ENCODE peak calls at places on chromosome 20, in six cellular contexts. C, J, E, M, H and I are unnamed samples.

GRCh38 chr20:35870541-35871307 is 83.6 kb downstream of the SCAND1 start:
- DNase-seq in C (no peak), J (no peak), E (no peak), M (no peak), H (no peak), I (no peak)

GRCh38 chr20:4633780-4634179 is 87.9 kb upstream of the PRND start:
- DNase-seq in C (no peak), J (peak; percentile 81), E (no peak), M (peak; percentile 29), H (no peak), I (no peak)

GRCh38 chr20:54524849-54525248 is 49.5 kb downstream of the DOK5 start:
- DNase-seq in C (no peak), J (no peak), E (no peak), M (no peak), H (no peak), I (no peak)

GRCh38 chr20:52190437-52191131 is 995 bp downstream of the ZFP64 start:
- DNase-seq in C (peak; percentile 45), J (peak; percentile 17), E (peak; percentile 6), M (peak; percentile 46), H (no peak), I (peak; percentile 41)

GRCh38 chr20:48687097-48687800 is 140.6 kb downstream of the PREX1 start:
- DNase-seq in C (no peak), J (no peak), E (no peak), M (no peak), H (no peak), I (no peak)

GRCh38 chr20:40110241-40110910 is 578.7 kb downstream of the MAFB start:
- DNase-seq in C (no peak), J (no peak), E (no peak), M (no peak), H (no peak), I (no peak)

GRCh38 chr20:63129991-63130653 is 85.8 kb downstream of the YTHDF1 start:
- DNase-seq in C (peak; percentile 52), J (no peak), E (no peak), M (no peak), H (no peak), I (peak; percentile 31)

GRCh38 chr20:7829031-7829430 is 111.2 kb downstream of the HAO1 start:
- DNase-seq in C (no peak), J (no peak), E (no peak), M (no peak), H (no peak), I (no peak)

GRCh38 chr20:63268256-63268655 is 4.4 kb upstream of the ARFGAP1 start:
- DNase-seq in C (no peak), J (no peak), E (no peak), M (no peak), H (no peak), I (no peak)

GRCh38 chr20:63178445-63178818 is 37.5 kb downstream of the YTHDF1 start:
- DNase-seq in C (peak; percentile 93), J (no peak), E (no peak), M (no peak), H (no peak), I (peak; percentile 80)

GRCh38 chr20:19249515-19249914 is 37.1 kb downstream of the SLC24A3 start:
- DNase-seq in C (no peak), J (peak; percentile 22), E (no peak), M (no peak), H (no peak), I (no peak)

GRCh38 chr20:3431109-3431508 is 23.6 kb upstream of the DNAAF9 start:
- DNase-seq in C (no peak), J (no peak), E (no peak), M (no peak), H (no peak), I (no peak)

GRCh38 chr20:53161473-53161872 is 189.3 kb downstream of the TSHZ2 start:
- DNase-seq in C (no peak), J (no peak), E (no peak), M (no peak), H (no peak), I (no peak)

GRCh38 chr20:15642676-15643075 is 930.6 kb downstream of the KIF16B start:
- DNase-seq in C (no peak), J (peak; percentile 24), E (no peak), M (no peak), H (no peak), I (no peak)

GRCh38 chr20:34512266-34512954 is 3.8 kb upstream of the DYNLRB1 start:
- DNase-seq in C (no peak), J (peak; percentile 18), E (no peak), M (no peak), H (no peak), I (no peak)

GRCh38 chr20:57078101-57078500 is 188.3 kb downstream of the BMP7 start:
- DNase-seq in C (no peak), J (no peak), E (no peak), M (no peak), H (no peak), I (no peak)

GRCh38 chr20:22288957-22289356 is 295.4 kb downstream of the FOXA2 start:
- DNase-seq in C (no peak), J (no peak), E (no peak), M (no peak), H (no peak), I (no peak)

GRCh38 chr20:45410887-45411286 is 2.8 kb downstream of the DBNDD2 start:
- DNase-seq in C (no peak), J (no peak), E (no peak), M (no peak), H (no peak), I (no peak)

GRCh38 chr20:7926767-7927166 is 13.5 kb downstream of the HAO1 start:
- DNase-seq in C (peak; percentile 28), J (peak; percentile 57), E (peak; percentile 12), M (peak; percentile 38), H (no peak), I (no peak)

GRCh38 chr20:44967207-44967807 is 995 bp downstream of the STK4 start:
- DNase-seq in C (no peak), J (no peak), E (no peak), M (no peak), H (no peak), I (no peak)

GRCh38 chr20:13180986-13181889 is 39.8 kb upstream of the ISM1 start:
- DNase-seq in C (no peak), J (no peak), E (no peak), M (peak; percentile 19), H (no peak), I (no peak)
- H3K27me3 ChIP-seq in C (no peaks in the 10 kb centered on the region), J (no peaks in the 10 kb centered on the region), E (no peaks in the 10 kb centered on the region), M (no peaks in the 10 kb centered on the region), H (no peaks in the 10 kb centered on the region), I (no peaks in the 10 kb centered on the region)

DNA sequence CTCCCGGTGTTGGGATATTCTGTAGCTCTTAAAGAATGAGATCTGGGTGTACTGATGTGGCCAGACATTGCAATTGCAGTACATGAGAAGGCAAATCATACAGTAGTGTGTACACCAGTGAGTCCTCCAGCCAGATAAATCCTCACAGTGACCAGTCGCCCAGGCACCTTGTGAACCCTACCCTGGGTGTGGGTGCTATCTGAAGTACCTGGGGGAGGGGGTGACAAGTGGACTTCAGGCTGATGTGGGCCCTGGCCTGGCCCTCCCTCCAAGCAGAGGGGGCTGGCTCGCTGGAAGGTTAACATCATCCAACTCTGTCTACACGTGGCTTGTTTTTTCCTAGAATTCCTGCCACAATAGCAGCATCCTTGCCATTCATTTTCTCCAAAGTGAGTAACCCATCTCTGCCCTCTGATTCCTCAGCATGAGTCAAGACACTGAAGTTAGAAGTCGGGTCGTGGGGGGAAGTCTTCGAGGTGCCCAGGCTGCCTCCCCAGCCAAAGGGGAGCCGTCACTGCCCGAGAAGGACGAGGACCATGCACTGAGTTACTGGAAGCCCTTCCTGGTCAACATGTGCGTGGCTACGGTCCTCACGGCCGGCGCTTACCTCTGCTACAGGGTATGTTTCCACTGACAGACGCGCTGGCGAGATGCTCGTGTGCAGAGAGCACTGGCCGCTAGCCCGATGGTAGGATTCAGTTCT is 70.8 kb downstream of the PTPN1 start:
- DNase-seq in C (no peak), J (no peak), E (no peak), M (no peak), H (no peak), I (no peak)
- H4K20me1 ChIP-seq in C (peaks cover 11% of the 10 kb centered on the region), J (no peaks in the 10 kb centered on the region), E (no peaks in the 10 kb centered on the region), M (no peaks in the 10 kb centered on the region), H (peaks cover 5% of the 10 kb centered on the region), I (no peaks in the 10 kb centered on the region)

GRCh38 chr20:25043499-25044260 is 14.3 kb downstream of the ACSS1 start:
- DNase-seq in C (no peak), J (no peak), E (no peak), M (no peak), H (no peak), I (no peak)

GRCh38 chr20:25046181-25046641 is 11.7 kb downstream of the ACSS1 start:
- DNase-seq in C (no peak), J (no peak), E (no peak), M (no peak), H (no peak), I (no peak)

GRCh38 chr20:25044261-25044560 is 13.7 kb downstream of the ACSS1 start:
- DNase-seq in C (no peak), J (no peak), E (no peak), M (no peak), H (no peak), I (no peak)

GRCh38 chr20:25045343-25045712 is 12.6 kb downstream of the ACSS1 start:
- DNase-seq in C (no peak), J (no peak), E (no peak), M (no peak), H (no peak), I (no peak)

DNA sequence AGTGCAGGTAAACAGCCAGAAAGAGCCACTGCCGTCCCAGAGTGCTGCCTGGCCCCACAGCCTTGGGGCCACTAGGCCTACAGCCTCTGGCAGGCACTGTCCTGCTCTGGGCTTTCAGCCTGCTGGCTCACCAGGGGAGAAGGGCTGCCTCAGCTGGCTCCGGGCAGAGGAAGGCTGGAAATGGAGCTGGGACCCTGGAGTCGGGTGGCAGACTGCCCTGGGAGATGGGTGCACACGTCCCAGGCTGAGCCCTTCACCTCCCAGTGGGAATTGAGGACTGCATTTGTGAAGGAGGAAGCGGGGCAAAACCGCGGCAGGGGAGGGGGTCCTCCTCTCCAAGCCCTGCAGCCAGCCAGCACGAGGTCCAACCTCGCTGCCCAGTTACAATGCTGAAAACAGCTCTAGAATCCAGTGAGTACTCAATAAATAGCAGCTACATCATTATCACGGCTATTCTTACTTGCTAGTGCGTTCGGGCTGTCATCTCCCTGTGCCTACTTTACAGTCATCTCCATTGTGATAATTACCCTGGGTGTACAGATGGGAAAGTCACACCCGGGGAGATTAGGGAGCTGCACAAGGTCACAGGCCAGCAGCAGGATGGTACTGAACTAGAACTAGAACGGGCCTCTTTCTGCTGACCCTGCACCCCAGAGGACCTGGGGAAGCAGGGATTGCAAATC is 13.1 kb downstream of the ACSS1 start:
- DNase-seq in C (no peak), J (no peak), E (no peak), M (no peak), H (no peak), I (no peak)
- H3K27me3 ChIP-seq in C (no peaks in the 10 kb centered on the region), J (peaks cover 22% of the 10 kb centered on the region), E (no peaks in the 10 kb centered on the region), M (no peaks in the 10 kb centered on the region), H (no peaks in the 10 kb centered on the region), I (no peaks in the 10 kb centered on the region)

DNA sequence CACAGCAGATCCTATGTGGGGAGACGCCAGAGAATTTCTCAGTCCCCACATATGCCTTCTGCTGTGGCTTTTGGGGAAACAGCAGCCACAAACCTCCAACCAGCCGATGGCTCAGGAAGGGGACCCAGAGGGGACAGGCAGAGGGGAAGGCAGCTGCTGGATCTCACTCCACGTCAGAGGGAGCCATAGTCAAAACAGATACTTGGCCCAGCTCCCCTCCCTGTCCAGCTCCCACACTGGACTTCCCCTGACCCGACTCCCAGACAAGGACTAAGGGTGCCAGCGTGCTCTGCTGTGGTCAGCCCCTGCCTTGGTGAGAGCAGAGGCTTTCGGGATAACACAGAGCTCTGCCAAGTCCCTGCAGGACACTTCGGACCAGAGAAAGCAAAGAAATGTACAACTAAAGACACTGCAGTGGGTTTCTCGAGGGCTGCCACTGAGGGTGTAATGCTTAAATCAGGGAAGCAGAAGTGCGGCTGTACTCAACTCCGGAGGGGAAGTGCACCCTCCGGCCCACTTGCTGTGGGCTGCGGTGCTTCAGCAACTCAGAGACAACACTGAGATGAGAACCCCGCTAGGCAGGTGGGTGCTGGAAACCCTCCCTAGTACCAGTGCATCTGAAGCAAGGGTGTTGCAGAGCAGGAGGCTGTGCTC is 47.2 kb downstream of the RRBP1 start:
- DNase-seq in C (no peak), J (no peak), E (no peak), M (no peak), H (no peak), I (no peak)
- H4K20me1 ChIP-seq in C (peaks cover 10% of the 10 kb centered on the region), J (peaks cover 4% of the 10 kb centered on the region), E (no peaks in the 10 kb centered on the region), M (peaks cover 77% of the 10 kb centered on the region), H (peaks cover 4% of the 10 kb centered on the region), I (no peaks in the 10 kb centered on the region)